ENCODE peak calls at places on chromosomes 12 and 14, in four cellular contexts. Y is GM23338, X is small intestine, W is left ventricle myocardium inferior. B is an unnamed sample. For H3K4me1, the result is how much of the 10 kb centered on the place peaks cover.

GRCh38 chr12:53061404-53062010 is 11.6 kb downstream of the TNS2 start:
- DNase-seq in X (peak), Y (peak), W (no peak), B (peak)

GRCh38 chr12:52924764-52925716 is 20.2 kb upstream of the KRT8 start:
- DNase-seq in Y (no peak), W (no peak), X (peak), B (no peak)

GRCh38 chr12:754238-754816 is 1.9 kb downstream of the WNK1 start:
- DNase-seq in W (no peak), Y (no peak), X (peak), B (peak)

GRCh38 chr12:103801709-103802585 is 39.1 kb downstream of the NT5DC3 start:
- DNase-seq in X (no peak), W (no peak), Y (no peak), B (no peak)

GRCh38 chr12:25497021-25497420 is 56.1 kb downstream of the LMNTD1 start:
- DNase-seq in Y (peak), X (no peak), W (no peak), B (no peak)

GRCh38 chr12:56695327-56696101 is 7.4 kb upstream of the PTGES3 start:
- DNase-seq in Y (no peak), W (no peak), X (no peak), B (no peak)

GRCh38 chr12:23168459-23168858 is 543.5 kb downstream of the ETNK1 start:
- DNase-seq in W (no peak), X (no peak), Y (no peak), B (no peak)

GRCh38 chr12:54700301-54700700 is 52.1 kb upstream of the DCD start:
- DNase-seq in Y (no peak), X (no peak), W (no peak), B (no peak)

GRCh38 chr12:3132636-3133409 is 55.6 kb downstream of the TSPAN9 start:
- DNase-seq in Y (peak), W (peak), X (no peak), B (no peak)

GRCh38 chr14:53493895-53494294 is 340.8 kb upstream of the DDHD1 start:
- DNase-seq in W (no peak), Y (peak), X (no peak), B (no peak)

GRCh38 chr12:80690513-80690912 is 16.9 kb upstream of the MYF6 start:
- DNase-seq in X (no peak), W (no peak), Y (no peak), B (no peak)

GRCh38 chr14:93132472-93133065 is 16.8 kb upstream of the ITPK1 start:
- DNase-seq in Y (peak), X (peak), W (no peak), B (peak)

GRCh38 chr12:7091171-7091570 is 1.1 kb downstream of the C1R start:
- DNase-seq in Y (no peak), W (no peak), X (no peak), B (no peak)

GRCh38 chr12:108712164-108712924 is 19.0 kb downstream of the CORO1C start:
- DNase-seq in Y (peak), W (no peak), X (no peak), B (peak)

GRCh38 chr12:108712925-108713203 is 18.5 kb downstream of the CORO1C start:
- DNase-seq in W (no peak), Y (no peak), X (no peak), B (no peak)

GRCh38 chr12:108713471-108713870 is 17.8 kb downstream of the CORO1C start:
- DNase-seq in Y (no peak), X (no peak), W (no peak), B (no peak)

GRCh38 chr12:108717243-108717642 is 14.1 kb downstream of the CORO1C start:
- DNase-seq in Y (no peak), W (no peak), X (no peak), B (no peak)

GRCh38 chr12:108714866-108715265 is 16.5 kb downstream of the CORO1C start:
- DNase-seq in W (no peak), X (no peak), Y (no peak), B (no peak)
- H3K4me1 ChIP-seq in W (half or more), X (under half), Y (under half), B (under half)

GRCh38 chr14:68757618-68758081 is 35.2 kb downstream of the ZFP36L1 start:
- DNase-seq in X (no peak), Y (no peak), W (peak), B (no peak)
- H3K4me1 ChIP-seq in X (under half), Y (under half), W (under half), B (under half)

GRCh38 chr12:114665411-114666181 is 18.4 kb downstream of the TBX3 start:
- DNase-seq in W (no peak), Y (peak), X (no peak), B (no peak)
- H3K4me1 ChIP-seq in W (under half), Y (half or more), X (under half), B (under half)

GRCh38 chr14:103523583-103523969 is 946 bp upstream of the CKB start:
- DNase-seq in W (no peak), Y (peak), X (no peak), B (no peak)
- H3K4me1 ChIP-seq in W (half or more), Y (under half), X (under half), B (half or more)

GRCh38 chr12:108862588-108862959 is 5.2 kb upstream of the SSH1 start:
- DNase-seq in W (no peak), Y (no peak), X (no peak), B (no peak)

GRCh38 chr12:108858399-108859074 is 1.2 kb upstream of the SSH1 start:
- DNase-seq in Y (no peak), X (no peak), W (no peak), B (peak)

GRCh38 chr12:108859923-108860291 is 2.5 kb upstream of the SSH1 start:
- DNase-seq in X (no peak), W (no peak), Y (no peak), B (peak)

GRCh38 chr12:108861878-108862587 is 4.7 kb upstream of the SSH1 start:
- DNase-seq in Y (no peak), X (peak), W (peak), B (peak)

DNA sequence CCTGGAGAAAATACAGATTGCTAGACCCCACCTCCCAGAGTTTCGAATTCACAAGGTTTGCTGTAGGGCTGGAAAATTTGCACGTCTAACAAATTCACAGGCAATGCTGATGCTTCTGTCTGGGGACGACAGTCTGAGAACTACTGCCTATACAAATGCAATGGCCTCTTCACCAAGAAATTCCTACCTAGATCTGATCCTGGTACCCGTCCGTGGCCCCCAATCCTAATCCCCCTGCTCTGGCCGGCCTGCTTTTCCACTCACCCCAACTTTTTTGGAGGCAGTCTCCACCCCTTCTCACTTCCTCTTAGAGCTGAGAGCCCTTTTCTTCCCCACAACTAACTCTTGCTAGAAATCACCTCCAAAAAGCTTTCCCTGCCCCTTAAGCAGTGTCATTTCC is 3.1 kb upstream of the SSH1 start:
- DNase-seq in X (no peak), Y (no peak), W (no peak), B (no peak)
- H3K4me1 ChIP-seq in X (under half), Y (under half), W (under half), B (under half)

GRCh38 chr12:132498931-132499330 is 9.0 kb downstream of the FBRSL1 start:
- DNase-seq in X (no peak), Y (no peak), W (no peak), B (no peak)
- H3K4me1 ChIP-seq in X (under half), Y (under half), W (half or more), B (under half)

GRCh38 chr14:64732066-64732465 is 27.8 kb downstream of the PLEKHG3 start:
- DNase-seq in W (peak), Y (no peak), X (no peak), B (no peak)
- H3K4me1 ChIP-seq in W (under half), Y (under half), X (under half), B (under half)

GRCh38 chr12:12811343-12811742 is 1.8 kb upstream of the DDX47 start:
- DNase-seq in X (no peak), Y (no peak), W (no peak), B (no peak)
- H3K4me1 ChIP-seq in X (under half), Y (under half), W (half or more), B (under half)

GRCh38 chr12:4277856-4278581 is 4.5 kb downstream of the CCND2 start:
- DNase-seq in W (no peak), X (no peak), Y (no peak), B (no peak)
- H3K4me1 ChIP-seq in W (half or more), X (under half), Y (under half), B (under half)

B was measured in Karpas-422.